ENCODE peak calls at places on chromosomes 13 and 19, in nine cellular contexts. W is iPS DF 6.9; X is colonic mucosa; V is Peyer's patch; O is osteoblast; I is aorta; T is CD8-positive, alpha-beta memory T cell; D is ascending aorta; N is endothelial cell of umbilical vein. S is an unnamed sample. For H3K27me3, the result is how much of the 10 kb centered on the place peaks cover.

GRCh38 chr19:32388393-32388724 is 17.2 kb upstream of the DPY19L3 start:
- DNase-seq in W (no peak), X (no peak), V (no peak), O (no peak), I (no peak), T (no peak), D (no peak), N (no peak), S (no peak)

GRCh38 chr19:38060346-38060745 is 153.3 kb downstream of the SIPA1L3 start:
- DNase-seq in W (no peak), X (no peak), V (no peak), O (no peak), I (no peak), T (no peak), D (no peak), N (no peak), S (no peak)

GRCh38 chr19:53503126-53503525 is 34.8 kb upstream of the ZNF331 start:
- DNase-seq in W (no peak), X (no peak), V (no peak), O (no peak), I (no peak), T (no peak), D (no peak), N (no peak), S (no peak)

GRCh38 chr13:114099918-114100445 is 32.4 kb downstream of the RASA3 start:
- DNase-seq in W (no peak), X (no peak), V (peak), O (peak), I (no peak), T (peak), D (no peak), N (no peak), S (no peak)

GRCh38 chr13:46679369-46680180 is 117.4 kb downstream of the ESD start:
- DNase-seq in W (no peak), X (no peak), V (peak), O (peak), I (no peak), T (peak), D (no peak), N (no peak), S (peak)

GRCh38 chr13:96248103-96248502 is 158.2 kb downstream of the HS6ST3 start:
- DNase-seq in W (no peak), X (no peak), V (no peak), O (no peak), I (no peak), T (no peak), D (no peak), N (no peak), S (no peak)

GRCh38 chr19:10305139-10305806 is 4.3 kb downstream of the ZGLP1 start:
- DNase-seq in W (no peak), X (no peak), V (no peak), O (peak), I (no peak), T (no peak), D (no peak), N (no peak), S (no peak)

GRCh38 chr19:48258350-48258749 is 2.6 kb upstream of the CARD8 start:
- DNase-seq in W (no peak), X (no peak), V (no peak), O (no peak), I (no peak), T (peak), D (no peak), N (peak), S (peak)

GRCh38 chr13:65679240-65679639 is 1550.9 kb downstream of the PCDH9 start:
- DNase-seq in W (no peak), X (no peak), V (no peak), O (peak), I (no peak), T (no peak), D (no peak), N (no peak), S (no peak)

GRCh38 chr19:7199613-7200533 is 94.3 kb downstream of the INSR start:
- DNase-seq in W (no peak), X (peak), V (peak), O (peak), I (no peak), T (no peak), D (no peak), N (no peak), S (no peak)

GRCh38 chr13:19634129-19634740 is 776 bp downstream of the MPHOSPH8 start:
- DNase-seq in W (no peak), X (no peak), V (peak), O (no peak), I (no peak), T (no peak), D (no peak), N (peak), S (no peak)

GRCh38 chr13:45142440-45143345 is 22.4 kb downstream of the GTF2F2 start:
- DNase-seq in W (no peak), X (no peak), V (no peak), O (peak), I (no peak), T (no peak), D (no peak), N (peak), S (no peak)

GRCh38 chr13:113187263-113187669 is 21.2 kb downstream of the PCID2 start:
- DNase-seq in W (no peak), X (peak), V (peak), O (peak), I (peak), T (no peak), D (peak), N (peak), S (no peak)

GRCh38 chr13:50990540-50991506 is 81.2 kb downstream of the RNASEH2B start:
- DNase-seq in W (no peak), X (no peak), V (peak), O (no peak), I (peak), T (no peak), D (no peak), N (peak), S (no peak)

GRCh38 chr13:23858586-23858985 is 30.6 kb downstream of the MIPEP start:
- DNase-seq in W (no peak), X (no peak), V (no peak), O (no peak), I (no peak), T (no peak), D (no peak), N (peak), S (no peak)

GRCh38 chr13:28002886-28003698 is 14.6 kb upstream of the URAD start:
- DNase-seq in W (no peak), X (no peak), V (no peak), O (no peak), I (no peak), T (no peak), D (no peak), N (no peak), S (no peak)

GRCh38 chr19:27657271-27658051 is 1555.5 kb downstream of the UQCRFS1 start:
- DNase-seq in W (no peak), X (no peak), V (no peak), O (no peak), I (no peak), T (no peak), D (no peak), N (no peak), S (no peak)

GRCh38 chr19:52070496-52070895 is 21.9 kb upstream of the ZNF432 start:
- DNase-seq in W (no peak), X (no peak), V (no peak), O (no peak), I (no peak), T (no peak), D (no peak), N (no peak), S (no peak)

GRCh38 chr13:80239116-80239515 is 101.8 kb downstream of the SPRY2 start:
- DNase-seq in W (no peak), X (no peak), V (no peak), O (no peak), I (no peak), T (no peak), D (no peak), N (no peak), S (no peak)

GRCh38 chr19:55189424-55189823 is 9.3 kb upstream of the SYT5 start:
- DNase-seq in W (no peak), X (no peak), V (no peak), O (peak), I (no peak), T (no peak), D (peak), N (peak), S (no peak)

GRCh38 chr13:89458456-89458855 is 1787.3 kb downstream of the SLITRK5 start:
- DNase-seq in W (no peak), X (no peak), V (no peak), O (no peak), I (no peak), T (no peak), D (no peak), N (no peak), S (no peak)

GRCh38 chr19:5166262-5166661 is 174.3 kb downstream of the PTPRS start:
- DNase-seq in W (no peak), X (no peak), V (no peak), O (peak), I (no peak), T (no peak), D (no peak), N (no peak), S (no peak)

GRCh38 chr13:95201814-95202521 is 99.3 kb downstream of the ABCC4 start:
- DNase-seq in W (no peak), X (no peak), V (no peak), O (no peak), I (no peak), T (no peak), D (no peak), N (peak), S (no peak)
- H3K27ac ChIP-seq in W (no peak), X (no peak), V (no peak), O (no peak), I (no peak), T (no peak), D (no peak), N (peak), S (no peak)

DNA sequence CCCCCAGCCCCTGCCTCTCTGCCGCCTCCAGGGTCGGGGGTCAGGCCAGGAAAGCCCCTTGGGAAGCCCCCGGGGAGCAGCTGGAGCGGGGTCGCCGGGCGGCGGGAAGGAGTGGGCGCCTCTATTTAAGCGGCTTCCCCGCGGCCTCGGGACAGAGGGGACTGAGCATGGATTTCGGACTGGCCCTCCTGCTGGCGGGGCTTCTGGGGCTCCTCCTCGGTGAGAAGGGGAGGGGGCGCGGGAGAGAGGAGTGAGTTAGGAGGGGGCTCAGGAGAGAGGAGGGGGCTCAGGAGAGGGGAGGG is at the start of gene MADCAM1:
- DNase-seq in W (no peak), X (no peak), V (no peak), O (peak), I (no peak), T (no peak), D (no peak), N (no peak), S (no peak)
- H3K27me3 ChIP-seq in W (under half), X (under half), V (under half), O (under half), I (under half), T (under half), D (under half), N (under half), S (under half)

GRCh38 chr13:98962901-98963594 is 14.8 kb downstream of the DOCK9 start:
- DNase-seq in W (no peak), X (no peak), V (no peak), O (no peak), I (no peak), T (no peak), D (no peak), N (no peak), S (no peak)

GRCh38 chr13:98966019-98966418 is 11.8 kb downstream of the DOCK9 start:
- DNase-seq in W (no peak), X (no peak), V (no peak), O (no peak), I (no peak), T (no peak), D (no peak), N (no peak), S (no peak)

GRCh38 chr13:98961204-98962105 is 16.4 kb downstream of the DOCK9 start:
- DNase-seq in W (no peak), X (no peak), V (no peak), O (no peak), I (no peak), T (no peak), D (no peak), N (no peak), S (no peak)

GRCh38 chr13:98965325-98965724 is 12.5 kb downstream of the DOCK9 start:
- DNase-seq in W (no peak), X (no peak), V (no peak), O (no peak), I (no peak), T (no peak), D (no peak), N (no peak), S (no peak)

DNA sequence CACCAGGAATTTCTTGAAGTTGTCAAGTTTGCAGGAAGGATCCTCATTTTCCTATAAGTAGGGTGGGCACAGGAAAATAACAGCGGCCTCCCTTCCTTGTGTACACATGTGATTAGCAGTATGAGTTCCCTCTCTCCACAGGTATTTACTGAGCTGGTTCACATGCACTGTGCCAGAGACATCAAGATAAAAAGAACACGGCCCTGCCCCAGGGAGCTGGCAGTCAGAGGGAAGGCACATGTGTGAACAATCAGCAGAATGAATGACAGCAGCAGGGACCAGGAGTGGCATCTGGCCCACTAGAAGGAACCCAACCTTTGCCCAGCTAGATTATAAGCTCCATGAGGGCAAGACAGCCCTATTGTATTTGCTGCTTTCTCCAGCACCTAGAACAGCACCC is 13.9 kb downstream of the DOCK9 start:
- DNase-seq in W (no peak), X (no peak), V (no peak), O (no peak), I (no peak), T (no peak), D (no peak), N (no peak), S (no peak)
- H3K27ac ChIP-seq in W (no peak), X (no peak), V (no peak), O (no peak), I (no peak), T (no peak), D (no peak), N (no peak), S (no peak)

GRCh38 chr19:44580366-44580895 is 32.9 kb upstream of the IGSF23 start:
- DNase-seq in W (no peak), X (no peak), V (peak), O (no peak), I (no peak), T (no peak), D (no peak), N (no peak), S (no peak)
- H3K27me3 ChIP-seq in W (under half), X (under half), V (under half), O (under half), I (under half), T (under half), D (under half), N (under half), S (under half)

DNA sequence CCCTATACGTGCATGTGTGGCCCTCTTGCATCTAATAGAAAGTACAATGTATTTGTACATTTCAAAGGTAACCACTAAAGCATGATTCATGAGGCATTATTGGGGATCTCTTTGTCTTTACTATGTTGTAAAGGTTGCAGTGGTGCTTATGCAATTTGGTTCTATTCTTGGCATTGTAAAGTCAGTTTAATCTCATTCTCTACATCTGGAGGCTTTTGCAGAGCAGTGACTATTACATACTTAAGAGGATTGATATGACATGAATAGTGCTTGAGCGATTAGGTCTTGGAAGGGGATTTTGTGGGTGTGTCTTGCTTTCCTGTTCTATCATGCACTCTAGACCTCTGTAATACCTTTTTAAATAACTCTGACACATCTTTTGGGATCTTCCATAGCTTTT is 610.0 kb downstream of the EFNB2 start:
- DNase-seq in W (no peak), X (no peak), V (no peak), O (no peak), I (no peak), T (no peak), D (no peak), N (no peak), S (no peak)
- H3K27ac ChIP-seq in W (no peak), X (no peak), V (no peak), O (no peak), I (no peak), T (no peak), D (no peak), N (no peak), S (no peak)

GRCh38 chr13:111864566-111864965 is 202.4 kb upstream of the SOX1 start:
- DNase-seq in W (no peak), X (no peak), V (no peak), O (no peak), I (no peak), T (no peak), D (no peak), N (no peak), S (no peak)
- H3K27me3 ChIP-seq in W (under half), X (under half), V (under half), O (under half), I (under half), T (under half), D (under half), N (under half), S (under half)

GRCh38 chr13:40407567-40407966 is 258.9 kb downstream of the FOXO1 start:
- DNase-seq in W (no peak), X (no peak), V (no peak), O (no peak), I (no peak), T (no peak), D (no peak), N (no peak), S (no peak)
- H3K27ac ChIP-seq in W (no peak), X (no peak), V (no peak), O (no peak), I (no peak), T (no peak), D (no peak), N (no peak), S (no peak)